ENCODE peak calls at places on chromosome 3, in four cellular contexts. One of them, this sample, is unnamed.

GRCh38 chr3:157107037-157107436 is 52.9 kb downstream of the CCNL1 start:
- DNase-seq in NCI-H524: no peak
- DNase-seq in brain microvascular endothelial cell: no peak
- DNase-seq in activated T-cell treated with anti-CD3 and anti-CD28 coated beads for 1 hour: no peak
- DNase-seq in this sample: no peak

GRCh38 chr3:175664911-175665310 is 805.8 kb downstream of the NAALADL2 start:
- DNase-seq in NCI-H524: no peak
- DNase-seq in brain microvascular endothelial cell: no peak
- DNase-seq in activated T-cell treated with anti-CD3 and anti-CD28 coated beads for 1 hour: no peak
- DNase-seq in this sample: no peak

GRCh38 chr3:126835472-126836219 is 131.6 kb downstream of the CHCHD6 start:
- DNase-seq in NCI-H524: no peak
- DNase-seq in brain microvascular endothelial cell: peak
- DNase-seq in activated T-cell treated with anti-CD3 and anti-CD28 coated beads for 1 hour: no peak
- DNase-seq in this sample: no peak

GRCh38 chr3:49928511-49929017 is 1.0 kb downstream of the MON1A start:
- DNase-seq in NCI-H524: no peak
- DNase-seq in brain microvascular endothelial cell: no peak
- DNase-seq in activated T-cell treated with anti-CD3 and anti-CD28 coated beads for 1 hour: no peak
- DNase-seq in this sample: no peak

GRCh38 chr3:124995460-124995994 is 60.3 kb downstream of the HEG1 start:
- DNase-seq in NCI-H524: peak
- DNase-seq in brain microvascular endothelial cell: no peak
- DNase-seq in activated T-cell treated with anti-CD3 and anti-CD28 coated beads for 1 hour: peak
- DNase-seq in this sample: peak

GRCh38 chr3:42778644-42779043 is 5.6 kb upstream of the CCDC13 start:
- DNase-seq in NCI-H524: no peak
- DNase-seq in brain microvascular endothelial cell: no peak
- DNase-seq in activated T-cell treated with anti-CD3 and anti-CD28 coated beads for 1 hour: no peak
- DNase-seq in this sample: no peak

GRCh38 chr3:112763258-112763657 is 83.4 kb downstream of the CD200R1L start:
- DNase-seq in NCI-H524: no peak
- DNase-seq in brain microvascular endothelial cell: no peak
- DNase-seq in activated T-cell treated with anti-CD3 and anti-CD28 coated beads for 1 hour: no peak
- DNase-seq in this sample: no peak

GRCh38 chr3:89690649-89691048 is 583.2 kb downstream of the EPHA3 start:
- DNase-seq in NCI-H524: peak
- DNase-seq in brain microvascular endothelial cell: no peak
- DNase-seq in activated T-cell treated with anti-CD3 and anti-CD28 coated beads for 1 hour: no peak
- DNase-seq in this sample: no peak

GRCh38 chr3:193974591-193974990 is 161.4 kb upstream of the HES1 start:
- DNase-seq in NCI-H524: no peak
- DNase-seq in brain microvascular endothelial cell: peak
- DNase-seq in activated T-cell treated with anti-CD3 and anti-CD28 coated beads for 1 hour: no peak
- DNase-seq in this sample: no peak

GRCh38 chr3:126960604-126960995 is 22.3 kb upstream of the PLXNA1 start:
- DNase-seq in NCI-H524: no peak
- DNase-seq in brain microvascular endothelial cell: no peak
- DNase-seq in activated T-cell treated with anti-CD3 and anti-CD28 coated beads for 1 hour: no peak
- DNase-seq in this sample: no peak

GRCh38 chr3:72227536-72228070 is 442.7 kb upstream of the PROK2 start:
- DNase-seq in NCI-H524: no peak
- DNase-seq in brain microvascular endothelial cell: no peak
- DNase-seq in activated T-cell treated with anti-CD3 and anti-CD28 coated beads for 1 hour: no peak
- DNase-seq in this sample: no peak

GRCh38 chr3:42600958-42601675 is 631 bp downstream of the NKTR start:
- DNase-seq in NCI-H524: peak
- DNase-seq in brain microvascular endothelial cell: peak
- DNase-seq in activated T-cell treated with anti-CD3 and anti-CD28 coated beads for 1 hour: peak
- DNase-seq in this sample: peak

GRCh38 chr3:63500196-63500595 is 152.3 kb upstream of the SNTN start:
- DNase-seq in NCI-H524: no peak
- DNase-seq in brain microvascular endothelial cell: no peak
- DNase-seq in activated T-cell treated with anti-CD3 and anti-CD28 coated beads for 1 hour: no peak
- DNase-seq in this sample: no peak

GRCh38 chr3:62665627-62666433 is 209.4 kb downstream of the CADPS start:
- DNase-seq in NCI-H524: peak
- DNase-seq in brain microvascular endothelial cell: peak
- DNase-seq in activated T-cell treated with anti-CD3 and anti-CD28 coated beads for 1 hour: no peak
- DNase-seq in this sample: no peak

GRCh38 chr3:114519415-114519814 is 225.6 kb downstream of the TIGIT start:
- DNase-seq in NCI-H524: peak
- DNase-seq in brain microvascular endothelial cell: peak
- DNase-seq in activated T-cell treated with anti-CD3 and anti-CD28 coated beads for 1 hour: no peak
- DNase-seq in this sample: no peak